ENCODE peak calls at places on chromosomes 11 and 22, in four cellular contexts. C is NCI-H460, H is HFFc6, J is kidney tubule cell. R is an unnamed sample.

GRCh38 chr22:40855104-40855959 is 1.1 kb downstream of the ST13 start:
- DNase-seq in C (no peak), H (no peak), J (no peak), R (no peak)

GRCh38 chr11:34928268-34928959 is 12.0 kb downstream of the PDHX start:
- DNase-seq in C (no peak), H (no peak), J (no peak), R (no peak)

GRCh38 chr11:2794947-2795346 is 90.6 kb downstream of the CDKN1C start:
- DNase-seq in C (no peak), H (no peak), J (no peak), R (no peak)

GRCh38 chr22:38982008-38982927 is at the start of gene APOBEC3B:
- DNase-seq in C (peak; percentile 68), H (peak; percentile 92), J (peak; percentile 99), R (peak; percentile 39)

GRCh38 chr11:59801981-59802638 is 8.5 kb downstream of the MRPL16 start:
- DNase-seq in C (no peak), H (no peak), J (peak; percentile 70), R (no peak)

GRCh38 chr11:17550455-17551346 is 3.6 kb downstream of the OTOG start:
- DNase-seq in C (no peak), H (no peak), J (no peak), R (no peak)

GRCh38 chr11:118715837-118716260 is 36.4 kb upstream of the TREH start:
- DNase-seq in C (no peak), H (no peak), J (no peak), R (no peak)

GRCh38 chr11:1667906-1668305 is 29.1 kb upstream of the KRTAP5-6 start:
- DNase-seq in C (no peak), H (no peak), J (no peak), R (no peak)

GRCh38 chr11:58916637-58917036 is 22.7 kb upstream of the GLYATL1 start:
- DNase-seq in C (no peak), H (no peak), J (no peak), R (no peak)

GRCh38 chr22:29625090-29625825 is 21.8 kb downstream of the NF2 start:
- DNase-seq in C (peak; percentile 33), H (peak; percentile 85), J (peak; percentile 85), R (no peak)

GRCh38 chr11:124301482-124301881 is 12.3 kb downstream of the OR8D1 start:
- DNase-seq in C (no peak), H (no peak), J (no peak), R (no peak)

GRCh38 chr11:65288706-65289536 is 25.7 kb upstream of the CDC42EP2 start:
- DNase-seq in C (no peak), H (no peak), J (no peak), R (no peak)